ENCODE peak calls at places on chromosomes 2 and 18, in five cellular contexts. D, M, Y, K and J are unnamed samples. For H3K79me2, the result is how much of the 10 kb centered on the place peaks cover.

GRCh38 chr2:231710751-231711676 is 2.7 kb downstream of the PTMA start:
- DNase-seq in D (no peak), M (no peak), K (no peak), Y (peak), J (peak)

GRCh38 chr18:79511671-79512301 is 116.1 kb downstream of the NFATC1 start:
- DNase-seq in M (no peak), K (no peak), Y (no peak), D (no peak), J (no peak)

GRCh38 chr2:216792222-216793001 is 67.5 kb downstream of the TNP1 start:
- DNase-seq in K (peak), M (no peak), Y (peak), D (peak), J (no peak)

GRCh38 chr2:44515416-44515815 is 153.7 kb downstream of the CAMKMT start:
- DNase-seq in M (no peak), K (no peak), Y (peak), D (peak), J (no peak)

GRCh38 chr2:217604527-217605279 is 398.1 kb downstream of the TNS1 start:
- DNase-seq in M (no peak), D (no peak), K (no peak), Y (no peak), J (no peak)

GRCh38 chr18:45958027-45958426 is 9.1 kb downstream of the EPG5 start:
- DNase-seq in D (no peak), K (no peak), M (no peak), Y (no peak), J (no peak)

GRCh38 chr2:201279079-201279478 is 18.7 kb downstream of the CASP8 start:
- DNase-seq in K (no peak), M (no peak), Y (no peak), D (no peak), J (no peak)

GRCh38 chr2:109129356-109129920 is 433 bp downstream of the SH3RF3 start:
- DNase-seq in M (no peak), D (peak), Y (no peak), K (peak), J (no peak)

GRCh38 chr2:212537311-212538155 is 1.1 kb downstream of the ERBB4 start:
- DNase-seq in K (no peak), M (no peak), Y (no peak), D (peak), J (no peak)

GRCh38 chr2:9380702-9381628 is 42.4 kb downstream of the ITGB1BP1 start:
- DNase-seq in D (peak), M (peak), Y (peak), K (peak), J (no peak)

GRCh38 chr2:176554107-176555048 is 285.1 kb downstream of the MTX2 start:
- DNase-seq in D (peak), Y (peak), K (peak), M (peak), J (peak)

GRCh38 chr18:11419336-11419735 is 190.1 kb upstream of the SLC35G4 start:
- DNase-seq in K (no peak), M (no peak), D (no peak), Y (no peak), J (no peak)

GRCh38 chr2:134760385-134760784 is 41.6 kb upstream of the TMEM163 start:
- DNase-seq in M (no peak), Y (no peak), D (no peak), K (no peak), J (no peak)

GRCh38 chr18:5195656-5196055 is 1.4 kb downstream of the AKAIN1 start:
- DNase-seq in M (no peak), K (no peak), Y (no peak), D (no peak), J (no peak)

GRCh38 chr2:127597984-127598380 is 48.0 kb upstream of the GPR17 start:
- DNase-seq in K (peak), D (peak), M (no peak), Y (peak), J (no peak)

GRCh38 chr2:46328316-46328715 is 31.1 kb downstream of the EPAS1 start:
- DNase-seq in M (no peak), Y (no peak), K (no peak), D (no peak), J (no peak)
- H3K79me2 ChIP-seq in M (under half), Y (under half), K (under half), D (half or more), J (under half)

GRCh38 chr2:119803101-119803500 is 43.4 kb downstream of the PTPN4 start:
- DNase-seq in Y (no peak), M (no peak), K (no peak), D (no peak), J (no peak)
- H3K79me2 ChIP-seq in Y (under half), M (under half), K (under half), D (half or more), J (under half)

GRCh38 chr2:24657818-24658217 is 135.4 kb downstream of the PTRHD1 start:
- DNase-seq in K (no peak), M (no peak), Y (peak), D (no peak), J (no peak)
- H3K79me2 ChIP-seq in K (under half), M (under half), Y (under half), D (under half), J (under half)

GRCh38 chr2:15253817-15254216 is 307.3 kb downstream of the NBAS start:
- DNase-seq in D (no peak), M (no peak), Y (no peak), K (no peak), J (no peak)
- H3K79me2 ChIP-seq in D (under half), M (under half), Y (under half), K (under half), J (under half)

DNA sequence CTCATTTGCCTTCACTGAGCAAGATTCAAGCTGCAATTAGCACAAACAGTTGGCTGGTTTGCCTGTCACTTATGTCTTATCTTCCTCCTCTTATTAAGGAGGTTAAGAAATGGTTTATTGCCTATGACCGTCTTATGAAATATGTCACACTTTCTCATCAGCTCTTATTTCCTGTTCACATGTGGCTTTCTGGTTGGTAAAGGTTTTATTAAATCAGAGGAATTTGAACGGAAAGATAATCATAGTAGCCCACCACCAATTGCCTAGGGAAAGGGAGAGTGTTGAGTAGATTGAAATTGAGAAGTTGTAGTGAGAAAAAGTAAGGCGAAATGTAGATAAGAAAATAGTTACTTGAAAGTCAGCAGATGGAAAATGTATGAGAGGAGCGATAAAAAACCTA is 4.2 kb upstream of the IL1R1 start:
- DNase-seq in Y (no peak), M (no peak), D (no peak), K (no peak), J (no peak)
- H3K79me2 ChIP-seq in Y (under half), M (under half), D (under half), K (under half), J (under half)

DNA sequence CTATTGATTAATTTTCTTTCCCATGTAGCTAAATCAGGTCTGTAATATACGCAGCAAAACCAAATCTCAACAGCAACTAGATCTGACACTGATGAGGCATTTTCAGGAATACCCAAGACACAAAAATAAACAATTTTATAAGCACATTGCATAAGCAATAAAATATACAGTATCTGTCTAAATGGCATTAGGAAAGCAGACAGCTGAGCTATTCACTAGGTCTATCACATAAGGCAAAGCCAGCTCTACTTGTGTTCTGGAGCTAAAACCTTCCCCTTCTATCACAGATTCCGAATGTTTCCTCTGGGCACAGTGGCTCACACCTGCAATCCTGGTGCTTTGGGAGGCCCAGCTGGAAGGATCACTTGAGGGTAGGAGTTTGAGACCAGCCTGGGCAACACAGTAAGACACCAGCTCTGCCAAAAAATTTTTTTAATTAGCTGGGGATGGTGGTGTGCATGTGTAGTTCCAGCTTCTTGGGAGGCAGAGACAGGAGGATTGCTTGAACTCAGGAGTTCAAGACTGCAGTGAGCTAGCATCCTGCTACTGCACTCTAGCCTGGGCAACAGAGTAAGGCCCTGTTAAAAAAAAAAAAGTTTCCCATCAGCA is 21.1 kb downstream of the PTPN2 start:
- DNase-seq in K (no peak), D (no peak), Y (no peak), M (no peak), J (no peak)
- H3K79me2 ChIP-seq in K (half or more), D (half or more), Y (under half), M (half or more), J (half or more)

GRCh38 chr2:235634435-235635152 is 140.8 kb downstream of the AGAP1 start:
- DNase-seq in M (no peak), Y (no peak), K (peak), D (no peak), J (no peak)
- H3K79me2 ChIP-seq in M (half or more), Y (under half), K (under half), D (half or more), J (under half)

DNA sequence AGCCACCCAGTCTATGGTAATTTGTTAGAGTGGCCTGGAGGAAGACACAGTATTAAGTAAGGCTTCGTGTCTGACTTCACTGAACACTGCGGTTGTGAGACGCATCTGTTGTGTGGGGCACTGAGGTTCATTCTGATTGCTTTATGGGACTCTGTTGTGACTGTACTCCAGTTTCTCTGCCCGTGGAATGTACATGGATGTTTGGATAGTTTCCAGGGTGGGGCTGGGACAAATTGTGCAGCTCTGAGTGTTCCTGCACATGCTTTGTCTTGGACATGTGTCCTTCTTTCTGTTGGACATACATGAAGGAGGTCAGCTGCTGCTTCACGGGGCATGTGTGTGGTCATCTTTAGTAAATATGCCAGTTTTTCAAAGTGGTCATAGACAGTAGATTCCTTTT is 58.5 kb downstream of the ODC1 start:
- DNase-seq in Y (peak), M (no peak), D (peak), K (no peak), J (no peak)
- H3K79me2 ChIP-seq in Y (under half), M (half or more), D (half or more), K (under half), J (under half)

DNA sequence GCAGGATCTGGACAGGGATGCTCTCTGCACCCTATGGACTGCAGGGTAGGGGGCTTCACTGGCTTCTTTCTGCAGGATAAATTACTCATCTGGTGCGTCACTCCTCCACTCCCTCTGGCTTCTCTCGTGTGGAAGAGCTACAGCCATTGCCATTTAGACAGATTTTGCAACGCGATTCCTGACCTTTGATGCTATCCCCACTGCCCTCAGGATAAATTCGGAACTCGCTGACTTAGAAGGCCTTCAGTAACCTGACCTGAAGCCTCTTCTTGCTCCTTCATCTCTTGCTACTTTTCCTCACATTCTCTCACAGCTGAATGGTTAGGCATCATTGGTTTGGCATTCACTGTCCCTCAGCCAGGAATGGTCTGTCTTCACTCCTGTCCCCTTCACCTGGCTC is 5.3 kb downstream of the NIFK start:
- DNase-seq in M (no peak), Y (no peak), D (no peak), K (no peak), J (no peak)
- H3K79me2 ChIP-seq in M (half or more), Y (under half), D (under half), K (half or more), J (under half)